ENCODE peak calls at places on chromosomes 4 and X, in nine cellular contexts. G is HCT116, D is dorsolateral prefrontal cortex, R is thyroid gland, V is Peyer's patch, Z is astrocyte of the spinal cord, I is AG09309, L is NB4, T is upper lobe of left lung. A is an unnamed sample.

GRCh38 chr4:139243448-139244365 is 36.3 kb downstream of the MGARP start:
- DNase-seq in G (no peak), D (no peak), R (peak; percentile 4), V (no peak), Z (peak; percentile 95), I (peak; percentile 99), L (no peak), T (no peak), A (peak; percentile 61)

GRCh38 chr4:139550724-139551429 is 5.1 kb downstream of the SETD7 start:
- DNase-seq in G (no peak), D (no peak), R (no peak), V (no peak), Z (peak; percentile 55), I (no peak), L (no peak), T (no peak), A (no peak)

GRCh38 chr4:107734120-107734519 is 14.1 kb upstream of the PAPSS1 start:
- DNase-seq in G (no peak), D (no peak), R (no peak), V (no peak), Z (no peak), I (no peak), L (peak; percentile 20), T (no peak), A (no peak)

GRCh38 chr4:102322736-102323135 is 22.5 kb downstream of the SLC39A8 start:
- DNase-seq in G (no peak), D (no peak), R (no peak), V (no peak), Z (no peak), I (no peak), L (no peak), T (no peak), A (no peak)

GRCh38 chrX:3346436-3347329 is at the start of gene MXRA5:
- DNase-seq in G (no peak), D (no peak), R (peak; percentile 85), V (no peak), Z (peak; percentile 61), I (peak; percentile 8), L (no peak), T (no peak), A (no peak)

GRCh38 chr4:109973529-109973905 is 60.8 kb downstream of the EGF start:
- DNase-seq in G (no peak), D (no peak), R (no peak), V (no peak), Z (no peak), I (no peak), L (no peak), T (no peak), A (no peak)

GRCh38 chr4:28177641-28178040 is 1317.0 kb downstream of the STIM2 start:
- DNase-seq in G (no peak), D (no peak), R (no peak), V (no peak), Z (no peak), I (no peak), L (no peak), T (no peak), A (no peak)

GRCh38 chrX:140912606-140913005 is 89.8 kb upstream of the SPANXB1 start:
- DNase-seq in G (no peak), D (no peak), R (no peak), V (no peak), Z (no peak), I (no peak), L (no peak), T (no peak), A (no peak)

GRCh38 chrX:39903937-39904336 is 193.8 kb downstream of the BCOR start:
- DNase-seq in G (no peak), D (no peak), R (no peak), V (no peak), Z (peak; percentile 35), I (no peak), L (no peak), T (no peak), A (no peak)

GRCh38 chr4:168612435-168613139 is 115.7 kb downstream of the PALLD start:
- DNase-seq in G (no peak), D (no peak), R (no peak), V (no peak), Z (peak; percentile 82), I (no peak), L (peak; percentile 6), T (no peak), A (no peak)

GRCh38 chr4:118821590-118822293 is 14.2 kb downstream of the SEC24D start:
- DNase-seq in G (no peak), D (no peak), R (no peak), V (peak; percentile 83), Z (no peak), I (no peak), L (no peak), T (no peak), A (no peak)

GRCh38 chr4:142656178-142656577 is 189.9 kb downstream of the INPP4B start:
- DNase-seq in G (peak; percentile 13), D (no peak), R (no peak), V (no peak), Z (peak; percentile 37), I (no peak), L (peak; percentile 9), T (no peak), A (no peak)

GRCh38 chr4:142663828-142664227 is 182.3 kb downstream of the INPP4B start:
- DNase-seq in G (no peak), D (no peak), R (no peak), V (no peak), Z (no peak), I (no peak), L (no peak), T (no peak), A (no peak)

DNA sequence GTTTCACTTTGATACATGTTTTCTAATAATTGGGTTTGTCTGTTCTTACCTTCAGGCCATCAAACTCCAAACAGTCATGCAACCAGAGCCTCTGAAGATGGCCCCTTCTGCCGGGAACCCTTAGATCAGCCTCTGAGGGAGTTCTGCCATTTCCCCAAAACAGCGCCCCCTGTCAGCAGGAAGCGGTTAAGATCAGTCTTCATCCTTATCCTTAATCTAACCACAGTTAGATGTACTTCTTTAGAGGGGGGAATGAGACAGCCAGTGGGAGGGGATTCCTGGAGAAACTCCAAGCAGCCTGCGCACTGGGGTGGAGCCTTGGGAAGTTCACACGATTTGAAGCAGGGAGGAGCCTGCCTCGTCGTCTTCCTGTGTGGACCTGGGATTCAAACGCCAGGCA is 185.4 kb downstream of the INPP4B start:
- DNase-seq in G (no peak), D (no peak), R (no peak), V (no peak), Z (no peak), I (no peak), L (peak; percentile 2), T (no peak), A (no peak)
- TF ChIP-seq CTCF in G (peak; percentile 21), D (no peak), R (no peak), V (no peak), Z (no peak), I (no peak), L (no peak), T (no peak), A (peak; percentile 18)

GRCh38 chrX:91108761-91109160 is 325.9 kb upstream of the PABPC5 start:
- DNase-seq in G (no peak), D (no peak), R (no peak), V (no peak), Z (no peak), I (no peak), L (no peak), T (no peak), A (no peak)
- H3K4me3 ChIP-seq in G (no peak overlapping the region), D (no peak overlapping the region), R (no peak overlapping the region), V (no peak overlapping the region), Z (no peak overlapping the region), I (no peak overlapping the region), L (no peak overlapping the region), T (no peak overlapping the region), A (no peak overlapping the region)

DNA sequence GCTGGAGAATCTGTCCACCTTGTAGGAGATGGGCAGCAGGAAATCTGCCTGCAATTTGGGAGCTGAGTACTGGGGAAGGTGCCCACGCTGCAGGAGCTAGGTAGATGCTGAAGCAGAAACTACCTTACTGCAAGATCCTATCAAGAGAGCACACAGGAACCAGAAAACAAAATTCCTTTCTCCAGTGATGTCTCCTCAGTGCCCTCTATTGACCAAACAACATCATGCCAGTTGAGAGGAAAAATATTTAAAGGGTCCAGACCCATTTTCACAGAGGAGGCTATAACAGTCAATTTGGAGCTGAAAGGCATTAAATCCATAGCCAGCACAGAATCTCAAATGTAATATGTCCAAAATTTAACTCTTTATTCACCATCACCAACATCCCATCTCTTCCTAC is 406.8 kb downstream of the SLITRK2 start:
- DNase-seq in G (no peak), D (no peak), R (no peak), V (no peak), Z (no peak), I (no peak), L (peak; percentile 10), T (no peak), A (no peak)
- TF ChIP-seq CTCF in G (no peak), D (no peak), R (no peak), V (no peak), Z (no peak), I (no peak), L (no peak), T (no peak), A (peak; percentile 44)

DNA sequence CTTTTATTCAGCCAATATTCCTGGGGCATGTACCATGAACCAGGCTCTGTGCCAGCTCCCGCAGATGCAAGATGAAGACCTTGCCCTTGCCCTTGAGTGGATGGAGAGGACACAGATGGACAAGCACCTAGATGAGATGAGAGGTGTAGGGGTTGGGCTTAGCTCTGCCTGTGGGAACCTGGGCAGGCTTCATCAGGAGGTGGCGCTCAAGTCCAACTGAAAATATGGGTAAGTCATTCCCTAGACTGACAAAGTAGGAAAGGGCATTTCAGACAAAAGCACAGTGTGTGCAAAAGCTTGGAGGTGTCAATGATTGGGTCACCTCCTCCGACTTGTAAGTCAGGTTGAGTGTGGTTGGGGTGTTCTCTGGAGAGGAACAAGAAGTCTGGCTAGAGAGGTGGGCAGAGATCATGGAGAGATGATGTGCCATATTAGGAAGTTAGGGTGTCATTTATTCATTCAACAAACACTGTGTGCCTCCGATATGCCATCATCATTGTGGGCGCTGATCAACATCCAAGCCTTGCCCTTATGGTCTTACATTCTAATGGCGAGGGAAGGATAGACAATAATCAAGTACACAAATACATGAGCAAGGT is 64.6 kb downstream of the ANAPC4 start:
- DNase-seq in G (peak; percentile 52), D (peak; percentile 58), R (peak; percentile 79), V (peak; percentile 75), Z (peak; percentile 61), I (no peak), L (peak; percentile 71), T (peak; percentile 75), A (peak; percentile 31)
- H3K4me3 ChIP-seq in G (no peak overlapping the region), D (no peak overlapping the region), R (no peak overlapping the region), V (no peak overlapping the region), Z (no peak overlapping the region), I (no peak overlapping the region), L (no peak overlapping the region), T (no peak overlapping the region), A (no peak overlapping the region)

A was measured in epithelial cell of proximal tubule.